ENCODE peak calls at places on chromosomes 2 and 18, in eight cellular contexts. K is activated gamma-delta T cell, E is activated T-cell treated with anti-CD3 and anti-CD28 coated beads for 48 hours, F is suprapubic skin, Z is naive B cell, S is H54, N is brain microvascular endothelial cell, M is HT1080. B is an unnamed sample.
A peak's percentile ranks its signal among the peaks of the same experiment; 100 is the strongest.

GRCh38 chr2:145408980-145409379 is 889.1 kb upstream of the ZEB2 start:
- DNase-seq in K (no peak), E (no peak), F (no peak), Z (no peak), S (no peak), N (no peak), M (peak; percentile 27), B (no peak)

GRCh38 chr2:12442627-12442928 is 274.2 kb upstream of the TRIB2 start:
- DNase-seq in K (no peak), E (no peak), F (no peak), Z (no peak), S (no peak), N (no peak), M (peak; percentile 26), B (peak; percentile 59)

GRCh38 chr2:16614314-16614860 is 51.2 kb downstream of the CYRIA start:
- DNase-seq in K (no peak), E (no peak), F (no peak), Z (no peak), S (no peak), N (peak; percentile 57), M (no peak), B (peak; percentile 62)

GRCh38 chr2:12008425-12009061 is 262.1 kb downstream of the LPIN1 start:
- DNase-seq in K (no peak), E (no peak), F (no peak), Z (no peak), S (no peak), N (peak; percentile 67), M (peak; percentile 55), B (no peak)

GRCh38 chr2:100381240-100381639 is 36.2 kb downstream of the CHST10 start:
- DNase-seq in K (no peak), E (peak; percentile 60), F (peak; percentile 74), Z (peak; percentile 86), S (peak; percentile 47), N (peak; percentile 71), M (peak; percentile 72), B (peak; percentile 68)

GRCh38 chr2:158845869-158846268 is 50.8 kb downstream of the DAPL1 start:
- DNase-seq in K (no peak), E (no peak), F (no peak), Z (no peak), S (no peak), N (no peak), M (no peak), B (no peak)

GRCh38 chr2:95158891-95159619 is 593 bp downstream of the ZNF514 start:
- DNase-seq in K (peak; percentile 17), E (peak; percentile 32), F (peak; percentile 77), Z (peak; percentile 7), S (peak; percentile 20), N (peak; percentile 20), M (no peak), B (peak; percentile 43)

GRCh38 chr2:181684454-181685149 is 4.3 kb upstream of the NEUROD1 start:
- DNase-seq in K (no peak), E (no peak), F (no peak), Z (no peak), S (no peak), N (no peak), M (no peak), B (no peak)

GRCh38 chr2:217743980-217744761 is 258.6 kb downstream of the TNS1 start:
- DNase-seq in K (no peak), E (no peak), F (no peak), Z (no peak), S (no peak), N (no peak), M (no peak), B (no peak)

GRCh38 chr2:223469270-223470057 is 132.7 kb downstream of the SCG2 start:
- DNase-seq in K (no peak), E (no peak), F (peak; percentile 80), Z (no peak), S (peak; percentile 42), N (peak; percentile 99), M (peak; percentile 78), B (no peak)

GRCh38 chr18:42155024-42155423 is 200.0 kb downstream of the PIK3C3 start:
- DNase-seq in K (no peak), E (no peak), F (no peak), Z (no peak), S (no peak), N (no peak), M (no peak), B (no peak)

GRCh38 chr18:77853859-77854258 is 604.2 kb downstream of the GALR1 start:
- DNase-seq in K (no peak), E (no peak), F (no peak), Z (no peak), S (no peak), N (no peak), M (no peak), B (no peak)

GRCh38 chr2:149314687-149315086 is 15.7 kb upstream of the LYPD6 start:
- DNase-seq in K (no peak), E (no peak), F (no peak), Z (no peak), S (no peak), N (no peak), M (no peak), B (no peak)

GRCh38 chr2:40256649-40257048 is 195.2 kb downstream of the SLC8A1 start:
- DNase-seq in K (no peak), E (no peak), F (no peak), Z (no peak), S (peak; percentile 12), N (no peak), M (peak; percentile 39), B (no peak)

GRCh38 chr2:144248350-144249034 is 271.4 kb downstream of the ZEB2 start:
- DNase-seq in K (no peak), E (no peak), F (no peak), Z (no peak), S (no peak), N (no peak), M (no peak), B (no peak)

GRCh38 chr2:15142069-15142689 is 419.0 kb downstream of the NBAS start:
- DNase-seq in K (no peak), E (peak; percentile 61), F (no peak), Z (peak; percentile 72), S (no peak), N (no peak), M (peak; percentile 83), B (no peak)

GRCh38 chr2:50492452-50492851 is 539.5 kb downstream of the NRXN1 start:
- DNase-seq in K (no peak), E (no peak), F (no peak), Z (peak; percentile 34), S (peak; percentile 12), N (peak; percentile 29), M (peak; percentile 62), B (peak; percentile 44)

GRCh38 chr18:62616331-62616805 is 93.5 kb downstream of the ZCCHC2 start:
- DNase-seq in K (no peak), E (no peak), F (no peak), Z (no peak), S (no peak), N (peak; percentile 40), M (no peak), B (no peak)

GRCh38 chr2:145842002-145842401 is 1322.1 kb upstream of the ZEB2 start:
- DNase-seq in K (no peak), E (no peak), F (no peak), Z (no peak), S (no peak), N (no peak), M (no peak), B (no peak)

GRCh38 chr2:155841442-155841841 is 491.1 kb downstream of the NR4A2 start:
- DNase-seq in K (no peak), E (no peak), F (no peak), Z (no peak), S (no peak), N (no peak), M (no peak), B (no peak)

GRCh38 chr2:199452200-199452990 is 5.3 kb downstream of the SATB2 start:
- DNase-seq in K (no peak), E (no peak), F (no peak), Z (no peak), S (no peak), N (no peak), M (no peak), B (peak; percentile 30)

GRCh38 chr2:235642446-235643107 is 148.7 kb downstream of the AGAP1 start:
- DNase-seq in K (no peak), E (no peak), F (no peak), Z (no peak), S (peak; percentile 31), N (peak; percentile 60), M (peak; percentile 66), B (no peak)

GRCh38 chr2:217394510-217395351 is 534.9 kb upstream of the TNP1 start:
- DNase-seq in K (no peak), E (no peak), F (no peak), Z (no peak), S (no peak), N (no peak), M (no peak), B (peak; percentile 58)

GRCh38 chr2:166516712-166517303 is 22.8 kb upstream of the SCN7A start:
- DNase-seq in K (no peak), E (no peak), F (no peak), Z (no peak), S (no peak), N (peak; percentile 40), M (peak; percentile 31), B (no peak)

GRCh38 chr18:44609210-44609941 is 71.3 kb upstream of the SETBP1 start:
- DNase-seq in K (no peak), E (no peak), F (no peak), Z (no peak), S (no peak), N (no peak), M (no peak), B (no peak)

GRCh38 chr18:11980148-11980554 is 1.2 kb upstream of the IMPA2 start:
- DNase-seq in K (no peak), E (no peak), F (no peak), Z (no peak), S (no peak), N (peak; percentile 43), M (no peak), B (no peak)

GRCh38 chr2:141641462-141641861 is 489.4 kb downstream of the LRP1B start:
- DNase-seq in K (no peak), E (no peak), F (no peak), Z (no peak), S (no peak), N (no peak), M (peak; percentile 61), B (no peak)

GRCh38 chr2:11123856-11124759 is 31.2 kb upstream of the SLC66A3 start:
- DNase-seq in K (no peak), E (peak; percentile 73), F (no peak), Z (peak; percentile 25), S (peak; percentile 67), N (peak; percentile 47), M (peak; percentile 69), B (peak; percentile 29)